ENCODE peak calls at places on chromosomes 7 and 10, in seven cellular contexts. Q, S, P, N, Z, Y and M are unnamed samples.

GRCh38 chr10:122446668-122447410 is 7.6 kb upstream of the ARMS2 start:
- DNase-seq in Q (no peak), S (peak), P (no peak), N (no peak), Z (peak), Y (no peak), M (no peak)

GRCh38 chr7:146090023-146090645 is 26.5 kb upstream of the CNTNAP2 start:
- DNase-seq in Q (no peak), S (peak), P (no peak), N (no peak), Z (peak), Y (no peak), M (no peak)

GRCh38 chr10:80485410-80486135 is 31.5 kb downstream of the TSPAN14 start:
- DNase-seq in Q (peak), S (no peak), P (peak), N (no peak), Z (no peak), Y (no peak), M (no peak)

GRCh38 chr7:64965594-64965993 is 25.2 kb downstream of the ZNF117 start:
- DNase-seq in Q (no peak), S (no peak), P (no peak), N (no peak), Z (no peak), Y (no peak), M (no peak)

GRCh38 chr7:90999989-91000979 is 263.9 kb upstream of the FZD1 start:
- DNase-seq in Q (no peak), S (no peak), P (no peak), N (no peak), Z (peak), Y (no peak), M (no peak)

GRCh38 chr10:110880012-110880411 is 8.3 kb downstream of the PDCD4 start:
- DNase-seq in Q (no peak), S (no peak), P (no peak), N (no peak), Z (no peak), Y (no peak), M (no peak)

GRCh38 chr7:83947260-83947659 is 247.3 kb downstream of the SEMA3A start:
- DNase-seq in Q (no peak), S (no peak), P (no peak), N (no peak), Z (peak), Y (no peak), M (no peak)

GRCh38 chr7:99619571-99620130 is 2.9 kb downstream of the ZSCAN25 start:
- DNase-seq in Q (peak), S (no peak), P (peak), N (no peak), Z (no peak), Y (no peak), M (no peak)

GRCh38 chr10:79095316-79095715 is 26.6 kb downstream of the ZMIZ1 start:
- DNase-seq in Q (no peak), S (no peak), P (no peak), N (no peak), Z (no peak), Y (no peak), M (no peak)

GRCh38 chr7:104956753-104957450 is 57.1 kb upstream of the KMT2E start:
- DNase-seq in Q (no peak), S (peak), P (no peak), N (peak), Z (no peak), Y (no peak), M (no peak)

GRCh38 chr10:22825841-22826240 is 102.0 kb upstream of the ARMC3 start:
- DNase-seq in Q (no peak), S (peak), P (no peak), N (no peak), Z (no peak), Y (no peak), M (no peak)

GRCh38 chr10:35533565-35533964 is 71.6 kb upstream of the GJD4 start:
- DNase-seq in Q (no peak), S (peak), P (no peak), N (no peak), Z (no peak), Y (no peak), M (no peak)

GRCh38 chr10:43824934-43825333 is 176.3 kb upstream of the ZNF32 start:
- DNase-seq in Q (peak), S (no peak), P (peak), N (no peak), Z (no peak), Y (peak), M (peak)

GRCh38 chr10:84996580-84996979 is 668.2 kb downstream of the CCSER2 start:
- DNase-seq in Q (no peak), S (no peak), P (no peak), N (no peak), Z (no peak), Y (no peak), M (no peak)

GRCh38 chr10:132785433-132786278 is at the start of gene NKX6-2:
- DNase-seq in Q (no peak), S (no peak), P (no peak), N (no peak), Z (no peak), Y (no peak), M (no peak)

GRCh38 chr7:50197547-50197946 is 104.5 kb upstream of the ZPBP start:
- DNase-seq in Q (no peak), S (peak), P (no peak), N (peak), Z (no peak), Y (no peak), M (no peak)

GRCh38 chr7:43750016-43750887 is 8.2 kb upstream of the BLVRA start:
- DNase-seq in Q (no peak), S (no peak), P (no peak), N (no peak), Z (peak), Y (no peak), M (no peak)

GRCh38 chr10:44458671-44459403 is 73.9 kb upstream of the CXCL12 start:
- DNase-seq in Q (no peak), S (no peak), P (no peak), N (no peak), Z (no peak), Y (no peak), M (no peak)

GRCh38 chr7:220151-220841 is 27.9 kb downstream of the FAM20C start:
- DNase-seq in Q (no peak), S (no peak), P (no peak), N (no peak), Z (no peak), Y (no peak), M (no peak)

GRCh38 chr7:55092186-55092976 is 73.6 kb downstream of the EGFR start:
- DNase-seq in Q (no peak), S (no peak), P (no peak), N (no peak), Z (peak), Y (no peak), M (no peak)

GRCh38 chr10:126171555-126171954 is 216.7 kb downstream of the ADAM12 start:
- DNase-seq in Q (no peak), S (no peak), P (no peak), N (no peak), Z (no peak), Y (no peak), M (no peak)

GRCh38 chr10:91251430-91252056 is 31.1 kb downstream of the PCGF5 start:
- DNase-seq in Q (peak), S (peak), P (peak), N (peak), Z (peak), Y (peak), M (no peak)

GRCh38 chr10:91923371-91924211 is at the start of gene BTAF1:
- DNase-seq in Q (peak), S (peak), P (peak), N (peak), Z (peak), Y (peak), M (peak)

GRCh38 chr10:112979927-112980326 is 29.9 kb downstream of the TCF7L2 start:
- DNase-seq in Q (no peak), S (no peak), P (no peak), N (no peak), Z (no peak), Y (no peak), M (no peak)

GRCh38 chr10:15436696-15437095 is 65.6 kb upstream of the FAM171A1 start:
- DNase-seq in Q (no peak), S (no peak), P (no peak), N (no peak), Z (no peak), Y (no peak), M (no peak)

GRCh38 chr10:408223-408622 is 273.0 kb downstream of the ZMYND11 start:
- DNase-seq in Q (no peak), S (no peak), P (no peak), N (no peak), Z (no peak), Y (no peak), M (no peak)

GRCh38 chr7:93148135-93148534 is at the start of gene SAMD9L:
- DNase-seq in Q (no peak), S (peak), P (peak), N (no peak), Z (no peak), Y (no peak), M (no peak)

GRCh38 chr10:16520900-16521299 is 779 bp downstream of the C1QL3 start:
- DNase-seq in Q (no peak), S (no peak), P (no peak), N (no peak), Z (peak), Y (no peak), M (no peak)
- TF ChIP-seq CTCF in Q (no peak), S (peak), P (no peak), N (peak), Z (peak), Y (no peak), M (peak)

GRCh38 chr10:118034755-118035154 is 12.0 kb downstream of the RAB11FIP2 start:
- DNase-seq in Q (no peak), S (no peak), P (no peak), N (no peak), Z (no peak), Y (no peak), M (no peak)

GRCh38 chr10:118035358-118036031 is 11.2 kb downstream of the RAB11FIP2 start:
- DNase-seq in Q (no peak), S (no peak), P (no peak), N (no peak), Z (peak), Y (no peak), M (no peak)

GRCh38 chr10:118032564-118032963 is 14.2 kb downstream of the RAB11FIP2 start:
- DNase-seq in Q (no peak), S (no peak), P (no peak), N (no peak), Z (no peak), Y (no peak), M (no peak)

GRCh38 chr10:118033905-118034304 is 12.8 kb downstream of the RAB11FIP2 start:
- DNase-seq in Q (no peak), S (no peak), P (no peak), N (no peak), Z (no peak), Y (no peak), M (no peak)

GRCh38 chr10:118036281-118036875 is 10.4 kb downstream of the RAB11FIP2 start:
- DNase-seq in Q (no peak), S (no peak), P (no peak), N (no peak), Z (no peak), Y (no peak), M (no peak)
- H3K27ac ChIP-seq in Q (no peak), S (no peak), P (no peak), N (no peak), Z (peak), Y (peak), M (no peak)

GRCh38 chr10:54837479-54837878 is 36.4 kb upstream of the PCDH15 start:
- DNase-seq in Q (no peak), S (no peak), P (no peak), N (no peak), Z (no peak), Y (no peak), M (no peak)

GRCh38 chr10:54826994-54827560 is 26.0 kb upstream of the PCDH15 start:
- DNase-seq in Q (no peak), S (no peak), P (no peak), N (no peak), Z (no peak), Y (no peak), M (no peak)

DNA sequence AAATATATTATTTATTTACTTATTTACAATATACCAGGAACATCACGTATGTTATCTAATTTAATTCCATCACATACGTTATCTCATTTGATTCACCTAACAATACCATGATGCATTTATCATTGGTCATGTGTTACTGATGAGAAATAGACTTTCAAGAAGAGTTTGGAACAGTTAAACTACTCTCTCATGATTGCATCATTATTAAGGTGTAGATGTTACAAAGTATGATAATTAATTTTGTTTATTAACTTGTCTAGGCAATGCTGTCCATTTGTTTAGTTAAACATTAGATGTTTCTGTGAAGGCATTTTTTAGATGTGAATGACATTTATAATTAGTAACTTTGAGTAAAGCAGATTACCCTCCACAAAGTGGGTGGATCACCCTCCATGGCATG is 32.0 kb upstream of the PCDH15 start:
- DNase-seq in Q (no peak), S (no peak), P (no peak), N (no peak), Z (no peak), Y (no peak), M (no peak)
- TF ChIP-seq CTCF in Q (no peak), S (no peak), P (no peak), N (no peak), Z (no peak), Y (no peak), M (no peak)

DNA sequence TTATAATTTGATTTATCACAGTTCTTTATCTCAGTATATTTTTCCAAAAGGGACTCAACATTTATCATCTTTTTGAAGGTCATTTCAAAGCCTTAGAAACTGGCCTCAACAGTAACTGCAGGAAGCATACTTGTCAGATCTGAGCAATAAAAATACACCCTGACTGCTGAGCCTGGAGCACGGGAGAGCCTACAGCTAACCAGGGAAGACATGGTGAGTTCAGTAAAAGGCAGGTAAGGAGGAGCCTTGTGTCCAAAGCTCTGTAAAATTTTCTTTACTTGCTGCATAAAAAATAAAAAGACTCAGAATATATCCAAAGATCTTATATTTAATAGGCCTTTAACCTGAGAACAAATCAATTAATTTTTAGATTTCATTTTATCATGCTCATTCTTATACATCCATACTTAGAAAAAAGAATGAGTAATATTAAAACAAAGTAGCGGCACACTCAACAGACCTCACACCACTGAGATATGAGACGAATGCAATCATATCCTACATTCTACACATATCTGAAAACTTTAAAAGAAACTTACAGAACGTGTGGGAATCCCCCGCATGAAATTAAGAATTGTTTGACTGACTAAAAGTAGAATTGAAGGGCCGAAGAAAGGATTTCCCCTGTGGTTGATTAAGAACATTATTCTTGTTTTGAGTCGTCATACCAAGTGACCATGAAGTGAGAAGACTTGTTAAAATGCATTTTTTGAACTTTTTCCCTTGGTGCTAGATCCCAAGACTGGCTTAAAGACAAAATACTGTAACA is 296.4 kb upstream of the MKLN1 start:
- DNase-seq in Q (no peak), S (no peak), P (no peak), N (peak), Z (no peak), Y (no peak), M (no peak)
- H3K27ac ChIP-seq in Q (no peak), S (no peak), P (no peak), N (peak), Z (peak), Y (no peak), M (no peak)

GRCh38 chr10:37752309-37752875 is 105.0 kb downstream of the ZNF248 start:
- DNase-seq in Q (no peak), S (no peak), P (no peak), N (no peak), Z (no peak), Y (no peak), M (no peak)

GRCh38 chr10:37758074-37758473 is 99.3 kb downstream of the ZNF248 start:
- DNase-seq in Q (no peak), S (no peak), P (no peak), N (no peak), Z (no peak), Y (no peak), M (no peak)

GRCh38 chr10:37754538-37755323 is 102.7 kb downstream of the ZNF248 start:
- DNase-seq in Q (no peak), S (peak), P (no peak), N (no peak), Z (peak), Y (no peak), M (no peak)
- TF ChIP-seq CTCF in Q (no peak), S (peak), P (no peak), N (peak), Z (peak), Y (no peak), M (peak)

DNA sequence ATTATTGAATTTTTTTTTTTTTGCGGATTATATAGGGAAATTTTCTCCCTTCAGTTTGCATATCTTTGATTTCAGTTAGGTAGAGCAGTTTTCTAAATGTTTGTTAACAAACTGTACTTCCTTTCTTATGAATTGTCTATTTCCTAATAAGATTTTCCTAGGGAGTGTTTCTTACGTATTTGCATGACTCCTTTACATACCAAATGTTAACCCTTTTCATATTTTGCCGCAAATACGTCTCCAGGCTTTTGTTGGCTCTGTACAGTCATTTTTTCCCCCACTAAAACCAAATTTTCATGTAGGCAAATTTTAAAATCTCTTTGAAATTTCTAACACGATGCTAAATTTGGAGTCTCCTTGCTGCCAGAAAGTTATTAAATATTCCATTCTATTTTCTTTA is 1.9 kb upstream of the FRAT2 start:
- DNase-seq in Q (no peak), S (peak), P (no peak), N (no peak), Z (no peak), Y (no peak), M (no peak)
- H3K27ac ChIP-seq in Q (no peak), S (peak), P (no peak), N (no peak), Z (no peak), Y (no peak), M (peak)

GRCh38 chr10:86135191-86135590 is 231.4 kb downstream of the GRID1 start:
- DNase-seq in Q (no peak), S (no peak), P (no peak), N (no peak), Z (no peak), Y (no peak), M (no peak)

GRCh38 chr10:86137561-86137960 is 229.0 kb downstream of the GRID1 start:
- DNase-seq in Q (no peak), S (no peak), P (no peak), N (no peak), Z (no peak), Y (no peak), M (no peak)

GRCh38 chr10:86141896-86142295 is 224.7 kb downstream of the GRID1 start:
- DNase-seq in Q (no peak), S (no peak), P (no peak), N (no peak), Z (no peak), Y (no peak), M (no peak)

GRCh38 chr10:86138551-86139065 is 228.0 kb downstream of the GRID1 start:
- DNase-seq in Q (no peak), S (no peak), P (no peak), N (no peak), Z (no peak), Y (no peak), M (no peak)

DNA sequence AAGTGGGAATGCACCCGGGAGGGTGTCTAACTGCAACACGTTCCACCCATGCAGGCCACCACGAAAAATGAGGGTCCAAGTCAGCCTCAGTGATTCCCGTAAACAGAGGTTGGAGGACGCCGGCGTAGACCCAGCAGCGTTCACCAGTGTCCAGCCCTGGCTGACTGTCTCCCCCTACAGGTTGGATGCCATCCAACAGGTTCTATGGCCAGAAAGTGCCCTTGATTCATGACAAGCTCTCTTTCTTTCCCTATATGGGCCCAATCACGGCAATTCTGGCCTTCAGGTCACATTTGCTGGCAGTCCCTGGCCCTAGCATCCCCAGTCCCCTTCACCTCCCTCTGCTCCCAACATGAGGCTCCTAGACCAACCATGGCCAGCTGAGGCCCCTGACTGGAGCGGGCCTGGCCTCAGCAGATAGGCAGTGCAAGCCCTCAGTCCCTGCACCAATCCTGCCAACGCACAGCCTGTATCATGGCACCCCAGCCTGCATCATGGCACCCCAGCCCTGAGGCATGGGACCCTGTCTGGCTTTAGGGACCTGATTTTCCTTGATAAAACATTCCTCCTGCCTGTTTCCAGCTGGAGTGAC is 227.4 kb downstream of the GRID1 start:
- DNase-seq in Q (no peak), S (no peak), P (no peak), N (no peak), Z (peak), Y (no peak), M (no peak)
- TF ChIP-seq CTCF in Q (no peak), S (peak), P (no peak), N (peak), Z (peak), Y (no peak), M (no peak)

DNA sequence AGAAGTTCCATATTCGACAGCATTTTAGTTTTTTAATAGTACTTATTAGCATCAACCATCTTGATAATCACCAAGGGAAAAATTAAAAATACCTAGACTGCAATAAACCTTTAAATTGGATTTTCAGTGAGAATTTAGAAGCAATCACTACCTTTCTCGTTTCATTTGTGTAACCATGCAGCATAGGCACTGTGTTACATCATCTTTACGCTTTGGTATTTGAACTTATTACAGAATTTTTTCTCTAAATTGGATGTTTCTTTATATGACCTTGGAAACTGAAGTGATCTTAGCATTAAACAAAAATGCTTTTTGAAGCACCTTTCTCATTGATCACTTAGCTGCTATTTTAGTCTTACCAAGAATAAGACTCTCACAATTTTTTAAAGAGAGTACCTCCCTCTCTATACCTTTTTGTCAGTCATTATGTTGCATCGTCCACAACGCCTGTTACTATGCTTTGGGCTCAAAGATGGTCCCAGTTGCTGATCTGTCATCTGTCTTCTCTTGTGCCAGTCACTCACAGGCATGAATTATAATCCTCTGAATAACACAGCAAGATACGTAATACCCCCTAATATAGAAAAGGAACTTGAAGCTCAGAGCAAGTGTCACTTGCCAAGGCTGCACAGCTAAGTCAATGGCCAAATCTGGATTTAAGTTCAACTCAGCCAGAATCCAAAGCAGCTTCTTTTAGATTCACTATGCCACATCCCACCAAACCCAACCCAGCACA is 19.6 kb upstream of the ASCC1 start:
- DNase-seq in Q (peak), S (no peak), P (no peak), N (no peak), Z (no peak), Y (no peak), M (no peak)
- H3K27ac ChIP-seq in Q (peak), S (no peak), P (no peak), N (no peak), Z (no peak), Y (no peak), M (peak)